ENCODE peak calls at places on chromosome 7, in six cellular contexts. N is hepatocyte, U is DND-41, J is adrenal gland, D is kidney, F is lower lobe of right lung. K is an unnamed sample. For H3K36me3, the result is how much of the 10 kb centered on the place peaks cover.

GRCh38 chr7:115585015-115585655 is 445.4 kb downstream of the TFEC start:
- DNase-seq in N (no peak), U (no peak), J (no peak), D (peak), F (no peak), K (no peak)

GRCh38 chr7:150399861-150400778 is 21.0 kb downstream of the ZNF775 start:
- DNase-seq in N (peak), U (no peak), J (peak), D (peak), F (no peak), K (no peak)

GRCh38 chr7:69896100-69896499 is 297.8 kb downstream of the AUTS2 start:
- DNase-seq in N (no peak), U (peak), J (no peak), D (no peak), F (no peak), K (no peak)

GRCh38 chr7:157136372-157136771 is 2.4 kb upstream of the UBE3C start:
- DNase-seq in N (peak), U (no peak), J (peak), D (no peak), F (no peak), K (no peak)

GRCh38 chr7:147578196-147578595 is 1012.4 kb upstream of the C7orf33 start:
- DNase-seq in N (no peak), U (no peak), J (no peak), D (no peak), F (no peak), K (no peak)

GRCh38 chr7:78576196-78576595 is 777.6 kb downstream of the PHTF2 start:
- DNase-seq in N (no peak), U (no peak), J (no peak), D (no peak), F (no peak), K (no peak)

GRCh38 chr7:18345641-18346234 is 149.8 kb upstream of the HDAC9 start:
- DNase-seq in N (peak), U (peak), J (peak), D (no peak), F (no peak), K (no peak)

GRCh38 chr7:112538859-112539258 is 58.1 kb downstream of the LSMEM1 start:
- DNase-seq in N (no peak), U (no peak), J (no peak), D (no peak), F (no peak), K (no peak)

GRCh38 chr7:120825576-120825975 is 32.4 kb downstream of the TSPAN12 start:
- DNase-seq in N (no peak), U (no peak), J (no peak), D (no peak), F (no peak), K (no peak)

DNA sequence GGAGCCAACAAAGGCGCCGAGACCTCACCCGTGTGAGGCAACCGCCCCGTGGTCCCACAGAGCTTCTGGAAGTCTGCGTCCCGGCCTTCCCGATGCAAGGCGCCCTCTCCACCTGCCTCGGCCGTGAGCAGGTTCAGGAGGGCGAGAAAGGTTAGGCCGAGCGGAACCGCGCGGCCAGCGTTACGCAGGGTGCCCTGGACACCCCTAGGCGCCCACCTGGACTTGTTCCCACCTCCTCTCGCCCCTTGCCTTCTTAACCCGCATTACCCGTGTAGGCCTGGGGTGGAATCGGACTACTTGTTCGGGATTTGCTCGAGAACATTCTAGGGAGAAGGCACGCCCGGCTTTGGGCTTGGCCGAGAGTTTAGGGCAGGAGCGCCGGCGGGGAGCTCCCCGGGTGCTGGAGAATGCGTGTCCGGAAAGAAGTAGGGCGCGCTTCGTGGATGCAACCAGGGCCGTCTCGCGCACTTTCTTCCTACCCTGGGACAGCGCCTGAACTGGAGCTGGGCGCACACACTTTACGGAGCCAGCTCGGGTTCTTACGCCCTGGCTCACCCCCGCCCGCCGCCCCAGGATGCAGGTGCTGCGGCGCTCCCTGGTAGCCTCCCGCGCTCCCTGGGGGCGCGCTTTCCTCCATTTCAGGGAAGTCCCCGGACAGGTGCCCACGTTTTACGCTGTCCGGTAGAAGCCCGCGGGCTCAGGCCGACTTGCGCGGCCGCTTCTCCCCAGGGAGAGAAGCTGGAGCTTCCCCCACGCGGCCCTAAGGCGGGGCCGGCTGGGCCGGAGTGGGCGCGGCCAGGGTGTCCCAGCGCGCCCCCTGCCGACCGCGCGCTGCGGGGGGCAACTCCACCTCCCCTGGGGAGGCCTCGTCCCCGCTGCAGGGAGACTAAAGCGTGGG is 74.5 kb downstream of the INSIG1 start:
- DNase-seq in N (peak), U (no peak), J (no peak), D (peak), F (peak), K (peak)
- TF ChIP-seq CTCF in N (peak), U (no peak), J (no peak), D (no peak), F (peak), K (peak)

GRCh38 chr7:94421711-94422110 is 27.0 kb downstream of the COL1A2 start:
- DNase-seq in N (no peak), U (no peak), J (no peak), D (no peak), F (no peak), K (no peak)
- H3K4me3 ChIP-seq in N (no peak), U (no peak), J (no peak), D (no peak), F (no peak), K (no peak)

GRCh38 chr7:139602143-139602722 is 78.7 kb downstream of the CLEC2L start:
- DNase-seq in N (peak), U (no peak), J (peak), D (no peak), F (no peak), K (no peak)
- H3K36me3 ChIP-seq in N (under half), U (under half), J (under half), D (half or more), F (half or more), K (under half)

DNA sequence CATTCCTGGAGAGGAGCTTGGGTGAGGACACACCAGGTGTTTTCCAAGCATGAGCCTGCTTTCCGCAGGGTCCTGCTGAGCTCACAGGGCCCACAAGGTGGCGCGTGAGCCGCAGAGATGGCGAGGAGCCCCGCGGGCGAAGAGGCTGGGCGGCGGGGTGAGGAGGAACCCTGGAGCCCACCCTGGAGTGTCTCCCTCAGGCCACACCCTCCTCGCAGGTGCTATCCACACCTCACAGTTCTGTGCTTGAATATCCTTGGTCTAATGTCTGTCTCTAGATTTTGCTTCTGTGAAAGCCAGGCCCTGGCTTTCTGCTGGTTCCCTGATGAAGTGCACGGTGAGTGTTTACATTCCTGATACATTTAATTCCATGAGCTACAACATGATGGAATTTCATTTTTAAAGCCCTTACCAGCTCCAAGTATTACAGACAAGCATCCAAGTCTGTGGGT is 433.6 kb downstream of the ACTR3B start:
- DNase-seq in N (peak), U (no peak), J (peak), D (no peak), F (peak), K (peak)
- TF ChIP-seq CTCF in N (peak), U (peak), J (peak), D (peak), F (peak), K (peak)